ENCODE peak calls at places on chromosomes 1 and 21, in five cellular contexts. B is activated CD4-positive, alpha-beta T cell treated with anti-CD3 and anti-CD28 coated beads, Interleukin-2, amount 50 U/mL, for 4 hours; S is CD4-positive, alpha-beta memory T cell; R is hepatocyte; J is GM12865. T is an unnamed sample.
A peak's percentile ranks its signal among the peaks of the same experiment; 100 is the strongest.

GRCh38 chr1:75203415-75204277 is 69.5 kb downstream of the LHX8 start:
- DNase-seq in R (peak; percentile 62), S (no peak), B (no peak), J (peak; percentile 45), T (no peak)

GRCh38 chr1:197775282-197776262 is at the start of gene DENND1B:
- DNase-seq in B (peak; percentile 63), J (peak; percentile 90), R (peak; percentile 87), S (peak; percentile 82), T (peak; percentile 69)

GRCh38 chr1:233730809-233731208 is 116.9 kb downstream of the KCNK1 start:
- DNase-seq in S (no peak), B (no peak), R (no peak), J (no peak), T (no peak)

GRCh38 chr1:223683586-223684487 is 18.3 kb upstream of the CAPN8 start:
- DNase-seq in R (peak; percentile 85), J (peak; percentile 54), S (peak; percentile 52), B (peak; percentile 55), T (peak; percentile 41)

GRCh38 chr1:162536511-162536910 is 25.0 kb upstream of the UAP1 start:
- DNase-seq in R (no peak), J (no peak), B (no peak), S (no peak), T (no peak)

GRCh38 chr1:74587888-74588287 is 75.5 kb upstream of the LRRC53 start:
- DNase-seq in S (no peak), R (no peak), J (no peak), B (no peak), T (no peak)

GRCh38 chr1:9459784-9460407 is 79.4 kb upstream of the SLC25A33 start:
- DNase-seq in J (no peak), B (no peak), S (no peak), R (no peak), T (no peak)

GRCh38 chr1:93111561-93111960 is 32.5 kb downstream of the MTF2 start:
- DNase-seq in R (no peak), J (no peak), B (no peak), S (no peak), T (no peak)

GRCh38 chr1:197302775-197303174 is 34.7 kb downstream of the CRB1 start:
- DNase-seq in B (no peak), R (no peak), S (no peak), J (no peak), T (no peak)

GRCh38 chr1:29384496-29385015 is 148.2 kb downstream of the PTPRU start:
- DNase-seq in B (no peak), S (no peak), J (no peak), R (no peak), T (no peak)

GRCh38 chr21:41321908-41322495 is 5.4 kb downstream of the FAM3B start:
- DNase-seq in R (peak; percentile 27), J (no peak), B (no peak), S (no peak), T (no peak)

GRCh38 chr1:69700770-69701169 is 133.0 kb downstream of the LRRC7 start:
- DNase-seq in B (no peak), R (peak; percentile 40), J (peak; percentile 30), S (no peak), T (no peak)

GRCh38 chr1:206685749-206686485 is 1.2 kb downstream of the MAPKAPK2 start:
- DNase-seq in R (peak; percentile 77), B (no peak), J (peak; percentile 51), S (peak; percentile 46), T (no peak)

GRCh38 chr21:39079617-39080016 is 103.6 kb downstream of the PSMG1 start:
- DNase-seq in J (no peak), S (no peak), R (no peak), B (no peak), T (no peak)

GRCh38 chr1:12799730-12800129 is 8.5 kb downstream of the PRAMEF1 start:
- DNase-seq in B (no peak), S (no peak), R (no peak), J (no peak), T (no peak)

GRCh38 chr1:151398691-151399065 is 695 bp upstream of the PSMB4 start:
- DNase-seq in B (peak; percentile 3), J (no peak), R (no peak), S (peak; percentile 30), T (no peak)

GRCh38 chr21:31335957-31336738 is 7.9 kb downstream of the TIAM1 start:
- DNase-seq in S (no peak), B (no peak), J (peak; percentile 27), R (peak; percentile 27), T (no peak)

GRCh38 chr1:201895913-201896807 is 7.5 kb downstream of the SHISA4 start:
- DNase-seq in J (peak; percentile 89), S (peak; percentile 74), R (peak; percentile 93), B (peak; percentile 77), T (peak; percentile 69)

GRCh38 chr1:203463469-203464062 is 12.0 kb upstream of the PRELP start:
- DNase-seq in B (no peak), J (peak; percentile 9), S (no peak), R (no peak), T (no peak)

GRCh38 chr1:210702512-210702911 is 373.8 kb downstream of the HHAT start:
- DNase-seq in J (no peak), S (no peak), B (no peak), R (no peak), T (no peak)

GRCh38 chr1:204417231-204417997 is 5.8 kb upstream of the PPP1R15B start:
- DNase-seq in R (peak; percentile 91), J (no peak), S (no peak), B (peak; percentile 31), T (no peak)

GRCh38 chr1:116433283-116434257 is 60.5 kb downstream of the ATP1A1 start:
- DNase-seq in S (no peak), R (no peak), J (no peak), B (no peak), T (no peak)

GRCh38 chr1:107404756-107405155 is 263.9 kb downstream of the NTNG1 start:
- DNase-seq in R (no peak), J (no peak), S (no peak), B (no peak), T (no peak)

GRCh38 chr1:52599236-52599635 is 2.9 kb upstream of the GPX7 start:
- DNase-seq in J (no peak), R (no peak), S (no peak), B (no peak), T (no peak)

GRCh38 chr21:41775152-41775472 is 8.3 kb upstream of the RIPK4 start:
- DNase-seq in B (no peak), S (no peak), R (no peak), J (no peak), T (no peak)

T was measured in activated T-cell treated with anti-CD3 and anti-CD28 coated beads for 1 hour.